ENCODE peak calls at places on chromosomes 12 and 14, in ten cellular contexts. F is A549, P is transverse colon, S is IMR-90, Z is uterus, D is breast epithelium, M is ovary, N is H1, E is adrenal gland, A is stomach. T is an unnamed sample.
A peak's percentile ranks its signal among the peaks of the same experiment; 100 is the strongest.

GRCh38 chr14:104687601-104688504 is 1.6 kb upstream of the INF2 start:
- DNase-seq in E (peak; percentile 92), Z (peak; percentile 63), A (peak; percentile 96), D (peak; percentile 61), S (no peak), P (peak; percentile 93), F (peak; percentile 94), M (peak; percentile 84), N (no peak), T (peak; percentile 97)

GRCh38 chr12:50110762-50111416 is 1.1 kb upstream of the COX14 start:
- DNase-seq in Z (peak; percentile 40), S (peak; percentile 11), A (peak; percentile 78), P (peak; percentile 73), F (peak; percentile 52), D (peak; percentile 60), E (peak; percentile 80), M (peak; percentile 58), N (peak; percentile 65), T (peak; percentile 96)

GRCh38 chr12:46450279-46450748 is 77.7 kb upstream of the SLC38A2 start:
- DNase-seq in F (no peak), P (peak; percentile 82), M (peak; percentile 74), D (peak; percentile 43), Z (peak; percentile 70), A (peak; percentile 89), S (no peak), E (peak; percentile 64), N (no peak), T (peak; percentile 94)

GRCh38 chr14:47262801-47263200 is 412.6 kb downstream of the MDGA2 start:
- DNase-seq in S (no peak), E (no peak), M (no peak), Z (no peak), F (no peak), A (no peak), D (no peak), P (no peak), N (no peak), T (no peak)

GRCh38 chr12:46468813-46469212 is 96.2 kb upstream of the SLC38A2 start:
- DNase-seq in E (no peak), M (no peak), D (no peak), Z (no peak), P (no peak), F (no peak), A (no peak), S (no peak), N (no peak), T (no peak)

GRCh38 chr12:107337354-107338095 is 244.2 kb upstream of the CRY1 start:
- DNase-seq in A (no peak), N (no peak), F (peak; percentile 51), D (no peak), P (no peak), M (no peak), S (peak; percentile 79), Z (no peak), E (no peak), T (no peak)

GRCh38 chr14:24052656-24053547 is 1.1 kb downstream of the CARMIL3 start:
- DNase-seq in M (no peak), E (no peak), N (no peak), S (no peak), D (no peak), Z (no peak), P (no peak), A (no peak), F (no peak), T (no peak)

GRCh38 chr12:116490481-116490880 is 68.7 kb upstream of the MAP1LC3B2 start:
- DNase-seq in D (no peak), N (no peak), Z (no peak), F (no peak), P (no peak), E (no peak), M (no peak), A (no peak), S (peak; percentile 65), T (no peak)

GRCh38 chr12:20007331-20007730 is 361.0 kb upstream of the PDE3A start:
- DNase-seq in S (peak; percentile 21), F (no peak), Z (no peak), M (no peak), P (no peak), D (no peak), A (no peak), E (no peak), N (no peak), T (no peak)

GRCh38 chr12:20006856-20007255 is 361.5 kb upstream of the PDE3A start:
- DNase-seq in N (no peak), D (no peak), S (no peak), A (no peak), Z (no peak), E (no peak), M (no peak), F (no peak), P (no peak), T (no peak)

DNA sequence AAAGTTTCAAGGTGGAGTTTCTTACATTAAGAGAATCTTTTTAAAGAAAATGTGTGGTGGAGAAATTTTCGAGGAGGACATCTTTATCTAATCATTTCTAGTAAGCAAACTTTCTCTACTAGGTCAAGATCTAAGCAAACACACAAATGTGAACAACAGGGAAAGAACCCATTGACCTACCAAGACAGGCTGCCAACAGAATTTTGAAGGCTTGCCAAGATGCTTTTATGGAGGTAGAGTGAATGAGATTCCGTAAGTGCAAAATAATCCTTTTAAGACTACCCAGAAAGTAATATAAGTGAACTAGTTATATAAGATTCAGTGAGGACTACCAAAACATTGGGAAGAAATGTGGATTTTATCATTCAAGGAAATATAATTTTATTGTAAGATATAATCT is 357.1 kb upstream of the PDE3A start:
- DNase-seq in Z (no peak), P (peak; percentile 69), D (no peak), A (no peak), F (peak; percentile 36), S (no peak), N (no peak), E (no peak), M (no peak), T (peak; percentile 76)
- H3K27ac ChIP-seq in Z (no peak overlapping the region), P (no peak overlapping the region), D (no peak overlapping the region), A (no peak overlapping the region), F (no peak overlapping the region), S (no peak overlapping the region), N (no peak overlapping the region), E (no peak overlapping the region), M (no peak overlapping the region), T (no peak overlapping the region)

DNA sequence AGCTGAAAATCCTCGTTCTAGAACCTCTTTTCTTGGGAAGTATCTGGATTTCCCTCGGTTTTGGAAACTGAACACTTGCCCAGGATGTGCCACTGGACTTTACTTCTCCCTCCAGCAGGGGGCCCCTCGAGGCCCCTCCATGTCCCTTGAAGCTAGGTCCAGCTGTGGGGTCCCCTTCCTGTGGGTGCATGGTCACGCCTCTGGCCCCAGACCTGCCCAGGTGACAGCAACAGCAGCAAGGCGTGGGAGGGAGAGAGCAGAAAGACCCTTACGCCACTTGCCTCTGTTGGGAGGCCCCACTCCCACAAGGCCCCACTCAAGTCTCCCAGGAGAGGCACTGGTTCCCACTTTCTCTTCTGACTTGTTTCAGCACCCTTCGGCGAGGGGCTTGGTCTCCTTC is 3.1 kb downstream of the SLC25A29 start:
- DNase-seq in A (no peak), Z (no peak), E (no peak), F (peak; percentile 42), M (no peak), N (no peak), D (no peak), P (no peak), S (no peak), T (no peak)
- TF ChIP-seq POLR2A in A (no peak), Z (no peak), E (no peak), F (no peak), M (no peak), N (no peak), D (no peak), P (no peak), S (no peak), T (no peak)

GRCh38 chr12:112112423-112113132 is 4.0 kb upstream of the NAA25 start:
- DNase-seq in D (peak; percentile 48), E (peak; percentile 16), N (no peak), S (no peak), M (no peak), P (no peak), F (peak; percentile 86), A (peak; percentile 85), Z (no peak), T (peak; percentile 31)

GRCh38 chr12:112117685-112118084 is 7.7 kb upstream of the TRAFD1 start:
- DNase-seq in A (no peak), F (peak; percentile 60), D (peak; percentile 21), M (no peak), N (no peak), P (no peak), E (peak; percentile 13), S (no peak), Z (no peak), T (no peak)

GRCh38 chr12:112111931-112112330 is 3.3 kb upstream of the NAA25 start:
- DNase-seq in A (no peak), E (peak; percentile 12), Z (no peak), F (peak; percentile 56), P (no peak), D (peak; percentile 16), S (no peak), N (no peak), M (no peak), T (no peak)

GRCh38 chr12:112115259-112116045 is 6.9 kb upstream of the NAA25 start:
- DNase-seq in E (no peak), Z (no peak), M (no peak), N (no peak), A (peak; percentile 7), D (peak; percentile 4), P (no peak), F (no peak), S (no peak), T (no peak)

GRCh38 chr12:112116232-112117060 is 7.9 kb upstream of the NAA25 start:
- DNase-seq in Z (no peak), S (peak; percentile 61), N (peak; percentile 76), M (peak; percentile 73), E (peak; percentile 71), F (peak; percentile 69), D (peak; percentile 23), P (peak; percentile 41), A (peak; percentile 69), T (peak; percentile 13)
- H3K4me3 ChIP-seq in Z (no peak overlapping the region), S (no peak overlapping the region), N (peak overlapping the region; percentile 30), M (no peak overlapping the region), E (no peak overlapping the region), F (no peak overlapping the region), D (peak overlapping the region; percentile 4), P (no peak overlapping the region), A (no peak overlapping the region), T (no peak overlapping the region)

GRCh38 chr12:51393676-51394545 is 2.7 kb upstream of the GALNT6 start:
- DNase-seq in A (no peak), F (no peak), D (no peak), P (peak; percentile 28), S (peak; percentile 96), Z (no peak), M (no peak), E (no peak), N (no peak), T (no peak)

GRCh38 chr12:51391047-51391837 is at the start of gene GALNT6:
- DNase-seq in N (peak; percentile 92), F (no peak), P (peak; percentile 87), Z (no peak), D (no peak), M (peak; percentile 33), E (peak; percentile 24), S (no peak), A (peak; percentile 82), T (peak; percentile 63)

GRCh38 chr12:51390457-51391046 is 654 bp downstream of the GALNT6 start:
- DNase-seq in S (no peak), Z (no peak), E (no peak), P (no peak), M (peak; percentile 15), D (no peak), A (no peak), N (no peak), F (no peak), T (no peak)

GRCh38 chr12:51395283-51396230 is 4.4 kb upstream of the GALNT6 start:
- DNase-seq in F (no peak), A (no peak), N (no peak), E (no peak), M (no peak), P (no peak), Z (no peak), S (no peak), D (no peak), T (no peak)

DNA sequence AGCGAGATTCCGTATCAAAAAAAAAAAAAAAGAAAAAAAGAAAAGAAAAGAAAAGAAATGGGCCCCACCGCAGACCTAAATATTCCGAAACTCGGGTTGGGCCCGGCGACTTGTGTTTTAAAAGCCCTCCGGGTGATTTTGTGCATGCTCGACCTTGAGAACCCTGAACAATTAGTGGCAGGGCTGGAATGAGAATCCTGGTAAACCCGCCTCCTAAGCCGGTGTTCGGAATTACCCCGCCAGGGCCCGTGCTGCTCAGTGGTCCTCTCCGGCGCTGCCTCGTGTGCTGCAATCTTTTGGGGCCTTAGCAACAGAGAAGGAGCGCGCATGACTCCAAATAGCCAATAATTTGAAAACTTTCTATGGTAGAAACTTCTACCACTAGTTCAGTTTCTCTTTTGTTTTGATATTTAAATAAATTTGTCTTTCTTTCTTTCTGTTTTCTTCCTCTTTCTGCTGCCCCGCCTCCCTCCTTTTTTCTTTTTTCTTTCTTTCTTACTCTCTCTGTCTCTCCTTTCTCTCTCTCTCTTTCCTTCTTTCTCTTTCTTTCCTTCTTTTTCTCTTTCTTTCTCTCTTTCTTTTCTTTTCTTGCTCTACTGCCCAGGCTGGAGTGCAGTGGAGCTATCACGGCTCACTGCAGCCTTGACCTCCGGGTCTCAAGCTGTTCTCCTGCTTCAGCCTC is 1.5 kb upstream of the GALNT6 start:
- DNase-seq in D (no peak), M (peak; percentile 33), F (no peak), Z (no peak), N (peak; percentile 54), P (peak; percentile 39), E (peak; percentile 11), S (no peak), A (no peak), T (no peak)
- H3K27ac ChIP-seq in D (no peak overlapping the region), M (no peak overlapping the region), F (no peak overlapping the region), Z (no peak overlapping the region), N (no peak overlapping the region), P (peak overlapping the region; percentile 73), E (no peak overlapping the region), S (no peak overlapping the region), A (peak overlapping the region; percentile 87), T (no peak overlapping the region)